ENCODE peak calls at places on chromosomes 1 and 21, in eight cellular contexts. One of them, this sample, is unnamed.

GRCh38 chr1:195332102-195332501 is 1276.1 kb downstream of the KCNT2 start:
- DNase-seq in dorsolateral prefrontal cortex: no peak
- DNase-seq in aorta: no peak
- DNase-seq in right cardiac atrium: no peak
- DNase-seq in brain microvascular endothelial cell: no peak
- DNase-seq in AG04450: no peak
- DNase-seq in body of pancreas: no peak
- DNase-seq in CD8-positive, alpha-beta memory T cell: no peak
- DNase-seq in this sample: no peak

GRCh38 chr1:27066313-27066630 is 53.6 kb upstream of the TENT5B start:
- DNase-seq in dorsolateral prefrontal cortex: no peak
- DNase-seq in aorta: no peak
- DNase-seq in right cardiac atrium: no peak
- DNase-seq in brain microvascular endothelial cell: no peak
- DNase-seq in AG04450: no peak
- DNase-seq in body of pancreas: no peak
- DNase-seq in CD8-positive, alpha-beta memory T cell: no peak
- DNase-seq in this sample: no peak

GRCh38 chr1:226973371-226973897 is 33.3 kb downstream of the COQ8A start:
- DNase-seq in dorsolateral prefrontal cortex: no peak
- DNase-seq in aorta: peak
- DNase-seq in right cardiac atrium: no peak
- DNase-seq in brain microvascular endothelial cell: no peak
- DNase-seq in AG04450: no peak
- DNase-seq in body of pancreas: peak
- DNase-seq in CD8-positive, alpha-beta memory T cell: no peak
- DNase-seq in this sample: no peak

GRCh38 chr1:226132731-226133503 is 53.6 kb downstream of the ACBD3 start:
- DNase-seq in dorsolateral prefrontal cortex: no peak
- DNase-seq in aorta: no peak
- DNase-seq in right cardiac atrium: no peak
- DNase-seq in brain microvascular endothelial cell: no peak
- DNase-seq in AG04450: no peak
- DNase-seq in body of pancreas: no peak
- DNase-seq in CD8-positive, alpha-beta memory T cell: no peak
- DNase-seq in this sample: no peak

GRCh38 chr21:38297193-38297592 is 40.4 kb downstream of the KCNJ15 start:
- DNase-seq in dorsolateral prefrontal cortex: no peak
- DNase-seq in aorta: no peak
- DNase-seq in right cardiac atrium: no peak
- DNase-seq in brain microvascular endothelial cell: peak
- DNase-seq in AG04450: no peak
- DNase-seq in body of pancreas: no peak
- DNase-seq in CD8-positive, alpha-beta memory T cell: no peak
- DNase-seq in this sample: no peak

GRCh38 chr1:168513656-168514404 is 30.0 kb downstream of the XCL2 start:
- DNase-seq in dorsolateral prefrontal cortex: no peak
- DNase-seq in aorta: no peak
- DNase-seq in right cardiac atrium: no peak
- DNase-seq in brain microvascular endothelial cell: no peak
- DNase-seq in AG04450: no peak
- DNase-seq in body of pancreas: no peak
- DNase-seq in CD8-positive, alpha-beta memory T cell: no peak
- DNase-seq in this sample: no peak

GRCh38 chr1:93567255-93567918 is 114.2 kb downstream of the BCAR3 start:
- DNase-seq in dorsolateral prefrontal cortex: no peak
- DNase-seq in aorta: no peak
- DNase-seq in right cardiac atrium: peak
- DNase-seq in brain microvascular endothelial cell: peak
- DNase-seq in AG04450: peak
- DNase-seq in body of pancreas: no peak
- DNase-seq in CD8-positive, alpha-beta memory T cell: no peak
- DNase-seq in this sample: peak

GRCh38 chr1:93007941-93008577 is 46.8 kb upstream of the DIPK1A start:
- DNase-seq in dorsolateral prefrontal cortex: no peak
- DNase-seq in aorta: no peak
- DNase-seq in right cardiac atrium: no peak
- DNase-seq in brain microvascular endothelial cell: peak
- DNase-seq in AG04450: no peak
- DNase-seq in body of pancreas: no peak
- DNase-seq in CD8-positive, alpha-beta memory T cell: no peak
- DNase-seq in this sample: no peak

GRCh38 chr1:42815938-42816599 is 853 bp upstream of the ERMAP start:
- DNase-seq in dorsolateral prefrontal cortex: no peak
- DNase-seq in aorta: no peak
- DNase-seq in right cardiac atrium: no peak
- DNase-seq in brain microvascular endothelial cell: peak
- DNase-seq in AG04450: no peak
- DNase-seq in body of pancreas: no peak
- DNase-seq in CD8-positive, alpha-beta memory T cell: peak
- DNase-seq in this sample: no peak

GRCh38 chr1:110495926-110496600 is 22.9 kb downstream of the KCNA10 start:
- DNase-seq in dorsolateral prefrontal cortex: peak
- DNase-seq in aorta: peak
- DNase-seq in right cardiac atrium: peak
- DNase-seq in brain microvascular endothelial cell: peak
- DNase-seq in AG04450: peak
- DNase-seq in body of pancreas: peak
- DNase-seq in CD8-positive, alpha-beta memory T cell: peak
- DNase-seq in this sample: peak

GRCh38 chr1:22114083-22115012 is 28.5 kb downstream of the WNT4 start:
- DNase-seq in dorsolateral prefrontal cortex: no peak
- DNase-seq in aorta: peak
- DNase-seq in right cardiac atrium: peak
- DNase-seq in brain microvascular endothelial cell: peak
- DNase-seq in AG04450: peak
- DNase-seq in body of pancreas: no peak
- DNase-seq in CD8-positive, alpha-beta memory T cell: no peak
- DNase-seq in this sample: peak

GRCh38 chr1:218415726-218416125 is 70.6 kb downstream of the TGFB2 start:
- DNase-seq in dorsolateral prefrontal cortex: no peak
- DNase-seq in aorta: no peak
- DNase-seq in right cardiac atrium: no peak
- DNase-seq in brain microvascular endothelial cell: no peak
- DNase-seq in AG04450: no peak
- DNase-seq in body of pancreas: no peak
- DNase-seq in CD8-positive, alpha-beta memory T cell: no peak
- DNase-seq in this sample: no peak

GRCh38 chr1:172775598-172776570 is 117.0 kb downstream of the FASLG start:
- DNase-seq in dorsolateral prefrontal cortex: no peak
- DNase-seq in aorta: no peak
- DNase-seq in right cardiac atrium: no peak
- DNase-seq in brain microvascular endothelial cell: no peak
- DNase-seq in AG04450: no peak
- DNase-seq in body of pancreas: no peak
- DNase-seq in CD8-positive, alpha-beta memory T cell: no peak
- DNase-seq in this sample: no peak

GRCh38 chr21:41458559-41458958 is 32.5 kb downstream of the MX1 start:
- DNase-seq in dorsolateral prefrontal cortex: no peak
- DNase-seq in aorta: no peak
- DNase-seq in right cardiac atrium: no peak
- DNase-seq in brain microvascular endothelial cell: no peak
- DNase-seq in AG04450: no peak
- DNase-seq in body of pancreas: no peak
- DNase-seq in CD8-positive, alpha-beta memory T cell: no peak
- DNase-seq in this sample: no peak

GRCh38 chr1:228158690-228159665 is 6.6 kb upstream of the IBA57 start:
- DNase-seq in dorsolateral prefrontal cortex: no peak
- DNase-seq in aorta: peak
- DNase-seq in right cardiac atrium: peak
- DNase-seq in brain microvascular endothelial cell: no peak
- DNase-seq in AG04450: no peak
- DNase-seq in body of pancreas: no peak
- DNase-seq in CD8-positive, alpha-beta memory T cell: no peak
- DNase-seq in this sample: no peak

GRCh38 chr1:119898520-119898919 is 2.2 kb upstream of the ADAM30 start:
- DNase-seq in dorsolateral prefrontal cortex: no peak
- DNase-seq in aorta: no peak
- DNase-seq in right cardiac atrium: no peak
- DNase-seq in brain microvascular endothelial cell: no peak
- DNase-seq in AG04450: no peak
- DNase-seq in body of pancreas: no peak
- DNase-seq in CD8-positive, alpha-beta memory T cell: no peak
- DNase-seq in this sample: no peak

GRCh38 chr1:210709694-210710093 is 381.0 kb downstream of the HHAT start:
- DNase-seq in dorsolateral prefrontal cortex: no peak
- DNase-seq in aorta: no peak
- DNase-seq in right cardiac atrium: no peak
- DNase-seq in brain microvascular endothelial cell: no peak
- DNase-seq in AG04450: no peak
- DNase-seq in body of pancreas: no peak
- DNase-seq in CD8-positive, alpha-beta memory T cell: no peak
- DNase-seq in this sample: no peak

DNA sequence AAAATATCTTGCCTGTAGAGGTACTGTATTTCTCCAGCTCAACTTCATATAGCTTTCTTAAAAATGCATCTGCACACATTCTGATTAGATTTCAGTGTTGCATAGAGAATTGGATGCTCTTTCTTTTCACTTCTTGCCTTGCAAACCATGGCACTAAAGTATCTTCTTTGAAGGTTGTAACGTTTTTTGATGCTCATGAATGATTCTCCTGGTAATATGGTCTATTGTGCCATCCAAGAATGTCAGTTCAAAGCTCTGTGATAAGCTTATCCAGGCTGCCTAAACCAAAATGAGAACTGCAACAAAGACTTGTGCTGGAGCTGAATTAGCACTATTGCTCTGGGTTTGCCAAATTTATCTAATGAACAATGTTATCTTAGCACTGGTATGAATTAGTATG is 1.9 kb downstream of the SGIP1 start:
- DNase-seq in dorsolateral prefrontal cortex: no peak
- DNase-seq in aorta: no peak
- DNase-seq in right cardiac atrium: no peak
- DNase-seq in brain microvascular endothelial cell: no peak
- DNase-seq in AG04450: no peak
- DNase-seq in body of pancreas: no peak
- DNase-seq in CD8-positive, alpha-beta memory T cell: no peak
- DNase-seq in this sample: no peak
- H3K4me3 ChIP-seq in dorsolateral prefrontal cortex: peak
- H3K4me3 ChIP-seq in aorta: peak
- H3K4me3 ChIP-seq in right cardiac atrium: no peak
- H3K4me3 ChIP-seq in brain microvascular endothelial cell: peak
- H3K4me3 ChIP-seq in AG04450: peak
- H3K4me3 ChIP-seq in body of pancreas: no peak
- H3K4me3 ChIP-seq in CD8-positive, alpha-beta memory T cell: no peak
- H3K4me3 ChIP-seq in this sample: no peak

GRCh38 chr1:229207916-229208315 is 63.0 kb upstream of the RAB4A start:
- DNase-seq in dorsolateral prefrontal cortex: no peak
- DNase-seq in aorta: no peak
- DNase-seq in right cardiac atrium: no peak
- DNase-seq in brain microvascular endothelial cell: no peak
- DNase-seq in AG04450: no peak
- DNase-seq in body of pancreas: no peak
- DNase-seq in CD8-positive, alpha-beta memory T cell: no peak
- DNase-seq in this sample: no peak

GRCh38 chr1:229210844-229211243 is 60.1 kb upstream of the RAB4A start:
- DNase-seq in dorsolateral prefrontal cortex: no peak
- DNase-seq in aorta: no peak
- DNase-seq in right cardiac atrium: no peak
- DNase-seq in brain microvascular endothelial cell: no peak
- DNase-seq in AG04450: no peak
- DNase-seq in body of pancreas: no peak
- DNase-seq in CD8-positive, alpha-beta memory T cell: no peak
- DNase-seq in this sample: no peak

GRCh38 chr1:229209386-229209785 is 61.5 kb upstream of the RAB4A start:
- DNase-seq in dorsolateral prefrontal cortex: no peak
- DNase-seq in aorta: no peak
- DNase-seq in right cardiac atrium: no peak
- DNase-seq in brain microvascular endothelial cell: peak
- DNase-seq in AG04450: no peak
- DNase-seq in body of pancreas: no peak
- DNase-seq in CD8-positive, alpha-beta memory T cell: no peak
- DNase-seq in this sample: no peak

GRCh38 chr1:229209816-229210215 is 61.1 kb upstream of the RAB4A start:
- DNase-seq in dorsolateral prefrontal cortex: no peak
- DNase-seq in aorta: no peak
- DNase-seq in right cardiac atrium: peak
- DNase-seq in brain microvascular endothelial cell: peak
- DNase-seq in AG04450: peak
- DNase-seq in body of pancreas: no peak
- DNase-seq in CD8-positive, alpha-beta memory T cell: no peak
- DNase-seq in this sample: peak

DNA sequence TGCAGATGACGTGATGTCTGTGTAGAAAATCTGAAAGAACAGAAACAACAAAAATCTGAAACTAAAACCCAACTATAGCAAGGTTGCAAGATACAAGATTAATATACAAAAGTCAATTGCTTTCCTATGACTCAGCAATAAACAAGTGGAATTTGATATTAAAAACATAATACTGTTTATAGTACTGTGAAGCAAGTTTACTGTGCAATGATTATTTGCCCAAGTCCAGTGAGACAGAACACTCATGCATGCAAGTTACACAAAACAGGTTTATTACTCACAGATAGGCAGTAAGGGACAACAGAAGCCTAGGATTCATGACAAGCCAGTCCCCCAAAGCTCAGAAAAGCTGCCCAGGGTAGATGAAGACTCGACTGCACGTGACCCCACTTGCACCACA is 62.4 kb upstream of the RAB4A start:
- DNase-seq in dorsolateral prefrontal cortex: no peak
- DNase-seq in aorta: no peak
- DNase-seq in right cardiac atrium: no peak
- DNase-seq in brain microvascular endothelial cell: no peak
- DNase-seq in AG04450: no peak
- DNase-seq in body of pancreas: no peak
- DNase-seq in CD8-positive, alpha-beta memory T cell: no peak
- DNase-seq in this sample: no peak
- H3K27ac ChIP-seq in dorsolateral prefrontal cortex: no peak
- H3K27ac ChIP-seq in aorta: no peak
- H3K27ac ChIP-seq in right cardiac atrium: no peak
- H3K27ac ChIP-seq in brain microvascular endothelial cell: no peak
- H3K27ac ChIP-seq in AG04450: peak
- H3K27ac ChIP-seq in body of pancreas: no peak
- H3K27ac ChIP-seq in CD8-positive, alpha-beta memory T cell: no peak
- H3K27ac ChIP-seq in this sample: peak

DNA sequence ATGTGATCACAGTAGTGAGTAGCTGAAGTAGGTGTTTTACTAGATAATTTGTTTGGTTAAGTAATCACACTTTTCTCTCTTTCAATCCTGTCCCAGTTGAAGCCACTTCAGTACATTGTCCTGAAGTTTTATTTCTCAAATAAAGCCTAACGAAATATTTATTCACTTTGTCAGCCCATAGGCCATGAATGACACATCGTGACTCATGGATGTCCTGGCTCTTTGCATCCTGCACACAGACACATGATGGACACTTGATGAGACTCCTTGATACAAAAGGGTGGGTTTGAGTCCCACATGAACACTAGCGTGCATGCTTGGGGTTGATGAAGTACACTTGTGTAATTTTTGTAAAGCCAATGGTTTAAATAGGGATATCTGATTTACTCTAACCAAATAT is 22.8 kb upstream of the LAMC2 start:
- DNase-seq in dorsolateral prefrontal cortex: no peak
- DNase-seq in aorta: no peak
- DNase-seq in right cardiac atrium: no peak
- DNase-seq in brain microvascular endothelial cell: peak
- DNase-seq in AG04450: peak
- DNase-seq in body of pancreas: no peak
- DNase-seq in CD8-positive, alpha-beta memory T cell: no peak
- DNase-seq in this sample: no peak
- H3K4me3 ChIP-seq in dorsolateral prefrontal cortex: no peak
- H3K4me3 ChIP-seq in aorta: no peak
- H3K4me3 ChIP-seq in right cardiac atrium: no peak
- H3K4me3 ChIP-seq in brain microvascular endothelial cell: no peak
- H3K4me3 ChIP-seq in AG04450: no peak
- H3K4me3 ChIP-seq in body of pancreas: no peak
- H3K4me3 ChIP-seq in CD8-positive, alpha-beta memory T cell: no peak
- H3K4me3 ChIP-seq in this sample: no peak

GRCh38 chr1:67060811-67061218 is 6.9 kb upstream of the SLC35D1 start:
- DNase-seq in dorsolateral prefrontal cortex: no peak
- DNase-seq in aorta: no peak
- DNase-seq in right cardiac atrium: no peak
- DNase-seq in brain microvascular endothelial cell: peak
- DNase-seq in AG04450: peak
- DNase-seq in body of pancreas: peak
- DNase-seq in CD8-positive, alpha-beta memory T cell: no peak
- DNase-seq in this sample: peak
- H3K27ac ChIP-seq in dorsolateral prefrontal cortex: no peak
- H3K27ac ChIP-seq in aorta: no peak
- H3K27ac ChIP-seq in right cardiac atrium: no peak
- H3K27ac ChIP-seq in brain microvascular endothelial cell: peak
- H3K27ac ChIP-seq in AG04450: peak
- H3K27ac ChIP-seq in body of pancreas: no peak
- H3K27ac ChIP-seq in CD8-positive, alpha-beta memory T cell: no peak
- H3K27ac ChIP-seq in this sample: no peak